ENCODE peak calls at places on chromosomes 1 and 21, in eight cellular contexts. B is renal cortical epithelial cell; N is cardiac muscle cell; G is stimulated activated CD4-positive, alpha-beta T cell treated with anti-CD3 and anti-CD28 coated beads, Interleukin-12 subunit alpha, Interleukin-12 subunit beta, amount 100 ng/mL, for 4 hours; U is M059J; M is COLO829; S is T-helper 2 cell; Y is HCEC 1CT. P is an unnamed sample.
A peak's percentile ranks its signal among the peaks of the same experiment; 100 is the strongest.

GRCh38 chr1:39165049-39165448 is 39.4 kb upstream of the MACF1 start:
- DNase-seq in M (no peak), N (peak; percentile 57), U (no peak), Y (no peak), G (no peak), B (no peak), S (no peak), P (no peak)

GRCh38 chr21:43271452-43272020 is 102.7 kb downstream of the CRYAA start:
- DNase-seq in U (no peak), Y (no peak), N (no peak), B (no peak), S (no peak), M (no peak), G (no peak), P (no peak)

GRCh38 chr1:3890389-3891328 is 9.4 kb downstream of the C1orf174 start:
- DNase-seq in G (no peak), U (no peak), Y (no peak), N (no peak), B (no peak), M (no peak), S (no peak), P (no peak)

GRCh38 chr21:39314155-39315027 is 959 bp upstream of the BRWD1 start:
- DNase-seq in S (peak; percentile 14), N (peak; percentile 73), G (peak; percentile 32), Y (peak; percentile 66), M (peak; percentile 16), U (peak; percentile 69), B (peak; percentile 70), P (peak; percentile 83)

GRCh38 chr1:232872738-232873137 is 67.5 kb downstream of the MAP10 start:
- DNase-seq in G (no peak), S (no peak), M (no peak), N (no peak), U (no peak), B (no peak), Y (no peak), P (no peak)

GRCh38 chr1:116373451-116374339 is 651 bp downstream of the ATP1A1 start:
- DNase-seq in Y (peak; percentile 57), B (no peak), G (peak; percentile 46), S (peak; percentile 38), U (peak; percentile 65), M (no peak), N (peak; percentile 56), P (peak; percentile 63)

GRCh38 chr1:72202761-72203160 is 79.6 kb downstream of the NEGR1 start:
- DNase-seq in Y (peak; percentile 84), N (no peak), B (no peak), S (no peak), U (peak; percentile 14), M (no peak), G (no peak), P (no peak)

GRCh38 chr1:1137256-1138045 is 21.6 kb upstream of the C1orf159 start:
- DNase-seq in N (no peak), M (no peak), U (no peak), S (peak; percentile 52), B (no peak), Y (no peak), G (peak; percentile 71), P (no peak)

GRCh38 chr1:215710340-215710971 is 143.4 kb downstream of the KCTD3 start:
- DNase-seq in B (peak; percentile 46), S (no peak), G (no peak), M (peak; percentile 64), Y (peak; percentile 74), N (peak; percentile 58), U (peak; percentile 51), P (peak; percentile 55)

GRCh38 chr1:119613769-119614358 is 34.2 kb downstream of the ZNF697 start:
- DNase-seq in G (peak; percentile 61), M (peak; percentile 40), N (peak; percentile 93), B (peak; percentile 69), Y (peak; percentile 77), S (peak; percentile 17), U (peak; percentile 85), P (peak; percentile 84)

GRCh38 chr21:41204736-41205135 is 36.8 kb downstream of the BACE2 start:
- DNase-seq in G (no peak), N (no peak), U (no peak), M (peak; percentile 51), S (no peak), Y (no peak), B (no peak), P (no peak)

GRCh38 chr1:200173097-200173629 is 145.7 kb downstream of the NR5A2 start:
- DNase-seq in S (no peak), U (peak; percentile 30), N (no peak), M (peak; percentile 15), B (no peak), Y (peak; percentile 9), G (no peak), P (no peak)

GRCh38 chr1:61184035-61184713 is 101.8 kb downstream of the NFIA start:
- DNase-seq in B (peak; percentile 87), U (peak; percentile 64), M (peak; percentile 48), N (peak; percentile 98), Y (peak; percentile 76), S (no peak), G (no peak), P (no peak)

GRCh38 chr1:223745731-223746130 is 33.4 kb downstream of the CAPN2 start:
- DNase-seq in G (no peak), S (no peak), Y (peak; percentile 27), M (no peak), N (no peak), U (no peak), B (no peak), P (no peak)

GRCh38 chr1:51044834-51045233 is 57.2 kb upstream of the C1orf185 start:
- DNase-seq in G (no peak), U (no peak), B (peak; percentile 31), S (no peak), N (peak; percentile 31), M (no peak), Y (peak; percentile 37), P (peak; percentile 51)

GRCh38 chr1:172838681-172839313 is 179.9 kb downstream of the FASLG start:
- DNase-seq in U (no peak), B (no peak), S (no peak), Y (no peak), G (no peak), M (no peak), N (no peak), P (no peak)

GRCh38 chr1:204250428-204251030 is 36.7 kb upstream of the GOLT1A start:
- DNase-seq in N (no peak), S (no peak), Y (no peak), M (no peak), B (peak; percentile 25), U (no peak), G (no peak), P (no peak)

GRCh38 chr1:207004931-207005830 is 27.4 kb downstream of the C1orf116 start:
- DNase-seq in B (peak; percentile 76), U (peak; percentile 84), N (peak; percentile 79), G (peak; percentile 28), M (peak; percentile 80), Y (peak; percentile 82), S (peak; percentile 7), P (peak; percentile 66)

GRCh38 chr1:23169727-23170335 is 1.2 kb upstream of the LUZP1 start:
- DNase-seq in Y (peak; percentile 29), S (no peak), B (no peak), U (no peak), G (no peak), M (peak; percentile 75), N (peak; percentile 95), P (no peak)

GRCh38 chr1:162663589-162664030 is 31.3 kb downstream of the DDR2 start:
- DNase-seq in G (no peak), U (peak; percentile 84), B (peak; percentile 58), S (no peak), M (no peak), Y (peak; percentile 78), N (peak; percentile 88), P (no peak)

GRCh38 chr1:78176448-78176847 is 130.7 kb downstream of the GIPC2 start:
- DNase-seq in U (peak; percentile 95), S (no peak), N (peak; percentile 91), M (peak; percentile 30), Y (peak; percentile 79), G (no peak), B (peak; percentile 24), P (no peak)

GRCh38 chr1:95323117-95323516 is 89.1 kb downstream of the RWDD3 start:
- DNase-seq in U (peak; percentile 36), Y (no peak), G (no peak), B (peak; percentile 30), N (peak; percentile 39), M (peak; percentile 2), S (no peak), P (peak; percentile 33)

GRCh38 chr1:199272107-199272506 is 633.3 kb downstream of the PTPRC start:
- DNase-seq in Y (peak; percentile 37), U (peak; percentile 92), M (no peak), B (peak; percentile 97), N (peak; percentile 91), G (no peak), S (no peak), P (no peak)

GRCh38 chr1:66282343-66282852 is 251.6 kb upstream of the SGIP1 start:
- DNase-seq in Y (peak; percentile 51), G (peak; percentile 38), M (no peak), S (peak; percentile 49), U (peak; percentile 75), B (peak; percentile 82), N (peak; percentile 87), P (peak; percentile 39)

GRCh38 chr1:245332513-245332912 is 177.7 kb downstream of the KIF26B start:
- DNase-seq in Y (no peak), M (no peak), G (peak; percentile 12), N (no peak), U (peak; percentile 12), S (no peak), B (peak; percentile 61), P (no peak)

GRCh38 chr1:101188311-101188710 is 48.5 kb upstream of the S1PR1 start:
- DNase-seq in N (no peak), S (no peak), G (no peak), B (peak; percentile 44), Y (peak; percentile 90), U (peak; percentile 67), M (no peak), P (no peak)

GRCh38 chr1:224333309-224333926 is 3.4 kb upstream of the NVL start:
- DNase-seq in U (peak; percentile 75), S (no peak), M (peak; percentile 64), N (peak; percentile 73), B (peak; percentile 74), Y (peak; percentile 68), G (no peak), P (peak; percentile 81)

GRCh38 chr1:99680258-99680657 is 34.3 kb downstream of the PALMD start:
- DNase-seq in G (no peak), B (no peak), S (no peak), N (peak; percentile 44), U (peak; percentile 79), M (no peak), Y (no peak), P (no peak)

GRCh38 chr1:13700521-13701273 is 709 bp downstream of the PRDM2 start:
- DNase-seq in U (no peak), M (no peak), B (no peak), N (peak; percentile 46), G (peak; percentile 48), S (peak; percentile 19), Y (no peak), P (no peak)

GRCh38 chr1:158998781-158999161 is 10.9 kb upstream of the IFI16 start:
- DNase-seq in B (peak; percentile 74), M (no peak), S (no peak), Y (peak; percentile 40), U (peak; percentile 58), G (no peak), N (peak; percentile 72), P (peak; percentile 68)

GRCh38 chr1:147821883-147822282 is 61.5 kb upstream of the GJA5 start:
- DNase-seq in U (peak; percentile 56), N (peak; percentile 80), G (no peak), S (no peak), B (peak; percentile 76), Y (no peak), M (peak; percentile 17), P (no peak)